ENCODE peak calls at places on chromosomes 12 and 14, in nine cellular contexts. L, U, A, C, W, S, B, J and K are unnamed samples.

GRCh38 chr12:100141998-100142850 is 450 bp downstream of the BLTP3B start:
- DNase-seq in L (peak), U (no peak), A (peak), C (peak), W (peak), S (peak), B (peak), J (peak), K (peak)

GRCh38 chr14:99754141-99755067 is 38.8 kb upstream of the EML1 start:
- DNase-seq in L (peak), U (no peak), A (no peak), C (no peak), W (peak), S (peak), B (peak), J (no peak), K (peak)

GRCh38 chr14:100841445-100842403 is 15.8 kb downstream of the MEG3 start:
- DNase-seq in L (no peak), U (no peak), A (no peak), C (no peak), W (no peak), S (no peak), B (no peak), J (no peak), K (no peak)

GRCh38 chr14:99749763-99750715 is 43.2 kb upstream of the EML1 start:
- DNase-seq in L (no peak), U (peak), A (peak), C (no peak), W (no peak), S (no peak), B (no peak), J (no peak), K (no peak)

GRCh38 chr12:93877446-93877845 is 200.3 kb downstream of the CRADD start:
- DNase-seq in L (no peak), U (no peak), A (no peak), C (no peak), W (no peak), S (no peak), B (no peak), J (no peak), K (no peak)

GRCh38 chr12:68482014-68482413 is 128.7 kb upstream of the RAP1B start:
- DNase-seq in L (peak), U (no peak), A (no peak), C (no peak), W (no peak), S (no peak), B (no peak), J (no peak), K (no peak)

GRCh38 chr14:75430106-75430505 is 2.3 kb downstream of the JDP2 start:
- DNase-seq in L (peak), U (no peak), A (no peak), C (no peak), W (peak), S (no peak), B (no peak), J (no peak), K (peak)

GRCh38 chr12:91441236-91441635 is 258.6 kb upstream of the DCN start:
- DNase-seq in L (no peak), U (no peak), A (no peak), C (no peak), W (no peak), S (no peak), B (no peak), J (peak), K (no peak)

GRCh38 chr14:64562432-64562831 is 12.7 kb downstream of the PPP1R36 start:
- DNase-seq in L (no peak), U (no peak), A (no peak), C (no peak), W (no peak), S (peak), B (no peak), J (no peak), K (no peak)

GRCh38 chr14:101559624-101560533 is 1.4 kb upstream of the DIO3 start:
- DNase-seq in L (peak), U (peak), A (peak), C (peak), W (no peak), S (peak), B (peak), J (no peak), K (peak)

GRCh38 chr14:52563120-52563519 is 10.5 kb downstream of the GPR137C start:
- DNase-seq in L (peak), U (no peak), A (no peak), C (no peak), W (no peak), S (peak), B (no peak), J (no peak), K (peak)

GRCh38 chr12:122072031-122072970 is 6.3 kb upstream of the MLXIP start:
- DNase-seq in L (peak), U (peak), A (no peak), C (no peak), W (peak), S (peak), B (peak), J (no peak), K (peak)

GRCh38 chr14:77040995-77041744 is 12.7 kb upstream of the IRF2BPL start:
- DNase-seq in L (no peak), U (no peak), A (no peak), C (peak), W (no peak), S (peak), B (no peak), J (no peak), K (no peak)
- H3K4me3 ChIP-seq in L (no peak), U (peak), A (peak), C (peak), W (no peak), S (peak), B (peak), J (peak), K (peak)

GRCh38 chr12:6837370-6838060 is 3.2 kb upstream of the GNB3 start:
- DNase-seq in L (no peak), U (no peak), A (no peak), C (no peak), W (peak), S (no peak), B (no peak), J (no peak), K (no peak)

GRCh38 chr12:6836851-6837250 is 3.9 kb upstream of the GNB3 start:
- DNase-seq in L (no peak), U (no peak), A (no peak), C (no peak), W (peak), S (no peak), B (no peak), J (no peak), K (no peak)

GRCh38 chr12:6839482-6840201 is 1.1 kb upstream of the GNB3 start:
- DNase-seq in L (no peak), U (no peak), A (no peak), C (peak), W (peak), S (no peak), B (no peak), J (peak), K (no peak)

GRCh38 chr12:6840428-6841138 is at the start of gene GNB3:
- DNase-seq in L (no peak), U (no peak), A (no peak), C (no peak), W (peak), S (no peak), B (peak), J (peak), K (no peak)

GRCh38 chr12:6838854-6839253 is 1.9 kb upstream of the GNB3 start:
- DNase-seq in L (no peak), U (no peak), A (no peak), C (no peak), W (peak), S (no peak), B (no peak), J (peak), K (no peak)
- H3K4me3 ChIP-seq in L (no peak), U (no peak), A (no peak), C (no peak), W (no peak), S (no peak), B (no peak), J (peak), K (no peak)

GRCh38 chr14:106579084-106579483 is 1052.7 kb downstream of the TMEM121 start:
- DNase-seq in L (no peak), U (no peak), A (no peak), C (no peak), W (no peak), S (no peak), B (no peak), J (no peak), K (no peak)

DNA sequence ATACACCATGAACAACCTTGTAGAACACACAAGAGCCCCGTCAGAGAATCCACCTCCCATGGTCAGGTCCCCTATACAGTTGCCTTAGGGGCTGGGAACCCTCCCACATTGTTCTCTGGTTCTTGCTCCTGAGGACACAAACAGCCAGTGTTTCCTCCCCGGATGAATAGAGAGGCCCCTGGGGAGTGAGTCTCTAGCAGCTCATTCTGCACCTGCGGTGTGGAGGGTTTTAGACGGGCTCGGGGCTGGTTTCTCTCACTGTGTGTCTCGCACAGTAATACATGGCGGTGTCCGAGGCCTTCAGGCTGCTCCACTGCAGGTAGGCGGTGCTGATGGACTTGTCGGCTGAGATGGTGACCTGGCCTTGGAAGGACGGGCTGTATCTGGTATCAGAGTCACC is 1052.1 kb downstream of the TMEM121 start:
- DNase-seq in L (no peak), U (no peak), A (no peak), C (no peak), W (no peak), S (no peak), B (no peak), J (no peak), K (no peak)
- H3K4me3 ChIP-seq in L (no peak), U (no peak), A (no peak), C (no peak), W (no peak), S (no peak), B (no peak), J (no peak), K (no peak)

DNA sequence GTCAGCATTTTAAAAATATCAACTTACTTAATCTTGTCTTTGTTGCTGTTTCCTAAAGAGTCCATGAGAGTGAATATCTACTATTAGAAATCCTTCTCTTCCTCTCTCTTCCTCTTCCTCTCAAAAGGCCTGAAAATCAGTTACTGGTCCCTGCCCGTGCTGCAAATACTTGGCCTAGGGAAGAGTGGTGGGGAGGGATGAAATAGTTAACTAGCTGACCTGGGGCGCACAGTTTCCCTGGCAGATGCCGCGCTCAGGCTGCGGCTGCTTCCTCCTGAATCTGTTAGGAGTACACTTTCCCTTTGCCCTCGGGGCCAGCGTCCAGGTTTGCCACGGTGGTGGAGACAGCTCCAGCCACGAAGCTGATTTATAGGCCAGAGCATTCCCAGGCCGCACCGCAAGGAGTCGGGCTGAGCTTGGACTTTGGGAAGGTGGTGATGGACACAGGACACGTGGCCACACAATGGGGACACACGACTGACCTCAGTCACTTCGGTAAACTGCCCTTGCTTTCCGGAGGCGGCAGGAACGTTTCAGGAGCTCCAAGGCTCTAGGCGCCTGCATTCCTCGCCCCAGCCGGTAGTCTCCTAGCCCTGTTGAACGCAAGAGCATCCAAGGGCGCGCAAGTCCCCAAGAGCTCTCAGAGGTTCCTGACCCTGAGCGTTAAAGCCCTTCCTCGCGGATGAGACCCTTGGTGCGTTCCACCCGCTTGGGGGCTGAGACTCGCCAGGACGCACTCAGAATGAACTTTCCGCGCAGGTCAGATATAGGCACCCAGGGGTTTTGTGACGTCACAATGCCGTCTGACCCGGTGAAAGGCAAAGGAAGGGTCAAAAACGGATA is 7.1 kb upstream of the ASCL1 start:
- DNase-seq in L (no peak), U (no peak), A (no peak), C (no peak), W (no peak), S (no peak), B (no peak), J (no peak), K (no peak)
- H3K4me3 ChIP-seq in L (no peak), U (no peak), A (no peak), C (no peak), W (no peak), S (no peak), B (no peak), J (no peak), K (no peak)